ENCODE peak calls at places on chromosome 3, in nine cellular contexts. H, I, N, D, A, Y, K, U and Z are unnamed samples.
A peak's percentile ranks its signal among the peaks of the same experiment; 100 is the strongest.

GRCh38 chr3:66463734-66464511 is 36.9 kb downstream of the LRIG1 start:
- DNase-seq in N (no peak), A (no peak), H (no peak), D (no peak), I (no peak), Y (no peak), U (no peak), K (no peak), Z (no peak)

GRCh38 chr3:139759470-139759869 is 81.7 kb upstream of the NMNAT3 start:
- DNase-seq in N (no peak), K (peak; percentile 17), U (no peak), D (no peak), A (no peak), Y (no peak), H (no peak), I (no peak), Z (no peak)

GRCh38 chr3:183381179-183381578 is 47.2 kb downstream of the MCF2L2 start:
- DNase-seq in I (no peak), H (peak; percentile 58), K (peak; percentile 92), Y (no peak), N (peak; percentile 17), D (no peak), A (no peak), U (no peak), Z (peak; percentile 53)

GRCh38 chr3:193829781-193830180 is 236.8 kb downstream of the OPA1 start:
- DNase-seq in I (no peak), A (no peak), N (peak; percentile 57), U (no peak), H (peak; percentile 84), K (peak; percentile 45), D (peak; percentile 92), Y (no peak), Z (no peak)

GRCh38 chr3:126549861-126550487 is 8.8 kb downstream of the C3orf22 start:
- DNase-seq in K (no peak), U (no peak), I (no peak), H (no peak), N (no peak), A (no peak), Y (no peak), D (peak; percentile 12), Z (no peak)

GRCh38 chr3:32778389-32778788 is 39.4 kb upstream of the TRIM71 start:
- DNase-seq in H (no peak), D (peak; percentile 69), K (no peak), I (no peak), Y (no peak), N (no peak), A (no peak), U (no peak), Z (no peak)

GRCh38 chr3:127894461-127894860 is 20.6 kb upstream of the KBTBD12 start:
- DNase-seq in I (no peak), A (no peak), H (no peak), N (no peak), D (no peak), U (no peak), Y (no peak), K (no peak), Z (no peak)

GRCh38 chr3:152729906-152730305 is 105.0 kb upstream of the P2RY1 start:
- DNase-seq in A (no peak), Y (no peak), H (no peak), N (no peak), U (no peak), I (no peak), D (no peak), K (no peak), Z (no peak)

GRCh38 chr3:42741796-42742195 is 31.3 kb downstream of the CCDC13 start:
- DNase-seq in K (no peak), N (no peak), U (no peak), I (no peak), D (peak; percentile 74), H (no peak), Y (no peak), A (no peak), Z (no peak)

GRCh38 chr3:126467611-126467955 is 8.1 kb downstream of the ZXDC start:
- DNase-seq in U (no peak), Y (no peak), H (no peak), D (no peak), I (no peak), N (no peak), A (no peak), K (no peak), Z (no peak)

GRCh38 chr3:15645740-15646490 is 44.4 kb downstream of the BTD start:
- DNase-seq in A (no peak), K (peak; percentile 83), I (peak; percentile 88), D (peak; percentile 93), H (peak; percentile 91), Y (peak; percentile 95), N (peak; percentile 52), U (no peak), Z (peak; percentile 25)

GRCh38 chr3:16069149-16069922 is 105.1 kb upstream of the GALNT15 start:
- DNase-seq in U (no peak), A (no peak), I (peak; percentile 67), Y (peak; percentile 82), H (peak; percentile 67), K (peak; percentile 98), D (peak; percentile 52), N (no peak), Z (no peak)

GRCh38 chr3:119375510-119375909 is 81.3 kb downstream of the ARHGAP31 start:
- DNase-seq in H (no peak), N (no peak), I (no peak), K (no peak), D (no peak), Y (no peak), A (no peak), U (no peak), Z (no peak)

GRCh38 chr3:150371741-150372254 is 36.3 kb upstream of the TSC22D2 start:
- DNase-seq in A (no peak), H (peak; percentile 97), U (no peak), I (peak; percentile 99), K (peak; percentile 100), D (peak; percentile 99), N (peak; percentile 14), Y (peak; percentile 100), Z (no peak)

GRCh38 chr3:115595611-115596010 is 27.7 kb upstream of the GAP43 start:
- DNase-seq in H (no peak), I (no peak), U (no peak), N (no peak), Y (no peak), K (peak; percentile 73), D (no peak), A (no peak), Z (no peak)

GRCh38 chr3:8733332-8734094 is at the start of gene CAV3:
- DNase-seq in I (no peak), N (no peak), D (peak; percentile 97), A (no peak), K (no peak), U (no peak), Y (no peak), H (no peak), Z (no peak)

GRCh38 chr3:52090131-52090548 is 33.8 kb upstream of the DUSP7 start:
- DNase-seq in D (peak; percentile 98), I (peak; percentile 71), N (peak; percentile 61), Y (peak; percentile 86), H (peak; percentile 83), U (no peak), A (peak; percentile 17), K (peak; percentile 90), Z (no peak)